ENCODE peak calls at places on chromosomes 13 and 19, in four cellular contexts. Y is activated CD4-positive, alpha-beta T cell treated with anti-CD3 and anti-CD28 coated beads, Interleukin-2, amount 10 ng/mL, durations not matched to agents 7 days and 5 days; D is hepatic stellate cell; C is nucleus accumbens. O is an unnamed sample.

GRCh38 chr13:32821149-32821688 is 195.0 kb upstream of the KL start:
- DNase-seq in Y (no peak), D (no peak), C (no peak), O (no peak)

GRCh38 chr19:288911-289310 is 2.3 kb downstream of the PLPP2 start:
- DNase-seq in Y (no peak), D (no peak), C (no peak), O (no peak)

GRCh38 chr13:111567637-111568036 is 247.2 kb downstream of the TEX29 start:
- DNase-seq in Y (no peak), D (no peak), C (no peak), O (no peak)

GRCh38 chr13:105139380-105140285 is 1395.8 kb downstream of the EFNB2 start:
- DNase-seq in Y (peak), D (peak), C (no peak), O (peak)

GRCh38 chr19:33819875-33820781 is 23.5 kb downstream of the KCTD15 start:
- DNase-seq in Y (peak), D (peak), C (no peak), O (no peak)

GRCh38 chr13:100131863-100132574 is 43.1 kb downstream of the PCCA start:
- DNase-seq in Y (no peak), D (peak), C (no peak), O (no peak)

GRCh38 chr19:55931936-55932386 is at the start of gene NLRP13:
- DNase-seq in Y (no peak), D (no peak), C (no peak), O (no peak)

GRCh38 chr19:15136234-15136954 is 29.2 kb downstream of the SYDE1 start:
- DNase-seq in Y (no peak), D (peak), C (no peak), O (no peak)

GRCh38 chr19:39737929-39738328 is at the start of gene CLC:
- DNase-seq in Y (no peak), D (no peak), C (no peak), O (no peak)

GRCh38 chr13:64934569-64935362 is 2295.4 kb downstream of the PCDH9 start:
- DNase-seq in Y (no peak), D (no peak), C (no peak), O (no peak)

GRCh38 chr13:39968646-39969475 is 313.4 kb downstream of the COG6 start:
- DNase-seq in Y (no peak), D (no peak), C (no peak), O (no peak)

GRCh38 chr19:38513762-38514167 is 80.3 kb downstream of the RYR1 start:
- DNase-seq in Y (peak), D (no peak), C (no peak), O (no peak)

GRCh38 chr13:94217370-94217769 is 262.1 kb downstream of the DCT start:
- DNase-seq in Y (no peak), D (no peak), C (no peak), O (no peak)

GRCh38 chr19:21164541-21164940 is 22.7 kb downstream of the ZNF431 start:
- DNase-seq in Y (no peak), D (no peak), C (no peak), O (no peak)

GRCh38 chr19:50460161-50460765 is 16.0 kb upstream of the EMC10 start:
- DNase-seq in Y (no peak), D (peak), C (no peak), O (no peak)

GRCh38 chr19:30608471-30608870 is 236.3 kb downstream of the ZNF536 start:
- DNase-seq in Y (no peak), D (no peak), C (no peak), O (no peak)

GRCh38 chr13:39148513-39148961 is 110.3 kb downstream of the NHLRC3 start:
- DNase-seq in Y (no peak), D (no peak), C (no peak), O (peak)

GRCh38 chr13:48808689-48809088 is 155.0 kb downstream of the CYSLTR2 start:
- DNase-seq in Y (no peak), D (no peak), C (no peak), O (no peak)

GRCh38 chr19:42436006-42436405 is 6.7 kb downstream of the CXCL17 start:
- DNase-seq in Y (no peak), D (no peak), C (no peak), O (no peak)

GRCh38 chr13:113996912-113997745 is 23.3 kb upstream of the C13orf46 start:
- DNase-seq in Y (no peak), D (no peak), C (no peak), O (no peak)

GRCh38 chr13:32791545-32792172 is 205.4 kb downstream of the PDS5B start:
- DNase-seq in Y (peak), D (no peak), C (no peak), O (no peak)

GRCh38 chr13:111521691-111522229 is 201.3 kb downstream of the TEX29 start:
- DNase-seq in Y (no peak), D (no peak), C (no peak), O (no peak)

GRCh38 chr19:38815059-38816001 is 2.6 kb upstream of the LGALS4 start:
- DNase-seq in Y (no peak), D (no peak), C (no peak), O (no peak)

GRCh38 chr19:54390942-54391577 is 24.2 kb upstream of the TTYH1 start:
- DNase-seq in Y (peak), D (peak), C (no peak), O (peak)

GRCh38 chr19:36113895-36114762 is 546 bp downstream of the POLR2I start:
- DNase-seq in Y (peak), D (peak), C (no peak), O (peak)

GRCh38 chr19:44608391-44608821 is 5.0 kb upstream of the IGSF23 start:
- DNase-seq in Y (no peak), D (no peak), C (no peak), O (no peak)

GRCh38 chr19:18322318-18322758 is 538 bp downstream of the LSM4 start:
- DNase-seq in Y (peak), D (peak), C (no peak), O (no peak)

GRCh38 chr19:35030257-35031071 is at the start of gene SCN1B:
- DNase-seq in Y (peak), D (peak), C (no peak), O (peak)

GRCh38 chr19:12956446-12957388 is at the start of gene GADD45GIP1:
- DNase-seq in Y (peak), D (peak), C (no peak), O (peak)

GRCh38 chr13:50629497-50629896 is 214.0 kb downstream of the DLEU7 start:
- DNase-seq in Y (no peak), D (no peak), C (no peak), O (no peak)

GRCh38 chr19:16378291-16378889 is 53.8 kb downstream of the KLF2 start:
- DNase-seq in Y (no peak), D (no peak), C (no peak), O (no peak)

GRCh38 chr19:50882188-50882587 is 8.9 kb downstream of the KLK2 start:
- DNase-seq in Y (no peak), D (no peak), C (no peak), O (no peak)

GRCh38 chr13:43546260-43546659 is 240.5 kb downstream of the ENOX1 start:
- DNase-seq in Y (no peak), D (no peak), C (no peak), O (no peak)

GRCh38 chr19:35006999-35007365 is 6.9 kb downstream of the GRAMD1A start:
- DNase-seq in Y (no peak), D (no peak), C (no peak), O (no peak)